ENCODE peak calls at places on chromosomes 3 and 15, in seven cellular contexts. P is CD8-positive, alpha-beta T cell; D is foreskin fibroblast; Q is brain microvascular endothelial cell; A is esophagus muscularis mucosa; T is AG04450; W is AG09319. X is an unnamed sample.

GRCh38 chr3:33831053-33831452 is 32.6 kb downstream of the PDCD6IP start:
- DNase-seq in P (no peak), D (peak; percentile 43), Q (peak; percentile 29), A (no peak), T (no peak), W (no peak), X (no peak)

GRCh38 chr3:47565861-47566550 is 12.7 kb downstream of the CSPG5 start:
- DNase-seq in P (no peak), D (no peak), Q (no peak), A (no peak), T (no peak), W (no peak), X (no peak)

GRCh38 chr3:179744667-179745066 is 91.8 kb downstream of the USP13 start:
- DNase-seq in P (no peak), D (no peak), Q (no peak), A (no peak), T (no peak), W (no peak), X (no peak)

GRCh38 chr3:117725314-117725713 is 1015.7 kb downstream of the TUSC7 start:
- DNase-seq in P (no peak), D (no peak), Q (no peak), A (no peak), T (no peak), W (no peak), X (no peak)

GRCh38 chr3:34189133-34189532 is 390.7 kb downstream of the PDCD6IP start:
- DNase-seq in P (no peak), D (no peak), Q (no peak), A (no peak), T (no peak), W (no peak), X (no peak)

GRCh38 chr3:67437789-67438188 is 216.6 kb downstream of the SUCLG2 start:
- DNase-seq in P (no peak), D (no peak), Q (no peak), A (no peak), T (no peak), W (no peak), X (no peak)

GRCh38 chr15:77107531-77108355 is 36.8 kb upstream of the TSPAN3 start:
- DNase-seq in P (peak; percentile 40), D (peak; percentile 76), Q (peak; percentile 67), A (no peak), T (peak; percentile 27), W (no peak), X (no peak)

GRCh38 chr15:27825023-27825422 is 274.1 kb downstream of the OCA2 start:
- DNase-seq in P (no peak), D (no peak), Q (no peak), A (peak; percentile 70), T (no peak), W (no peak), X (no peak)

GRCh38 chr3:196662711-196663571 is 23.4 kb downstream of the NRROS start:
- DNase-seq in P (no peak), D (peak; percentile 42), Q (peak; percentile 31), A (no peak), T (no peak), W (no peak), X (no peak)

GRCh38 chr3:126734324-126734723 is 30.3 kb downstream of the CHCHD6 start:
- DNase-seq in P (no peak), D (no peak), Q (no peak), A (no peak), T (no peak), W (no peak), X (no peak)
- TF ChIP-seq CTCF in P (no peak), D (no peak), Q (no peak), A (no peak), T (no peak), W (no peak), X (no peak)

DNA sequence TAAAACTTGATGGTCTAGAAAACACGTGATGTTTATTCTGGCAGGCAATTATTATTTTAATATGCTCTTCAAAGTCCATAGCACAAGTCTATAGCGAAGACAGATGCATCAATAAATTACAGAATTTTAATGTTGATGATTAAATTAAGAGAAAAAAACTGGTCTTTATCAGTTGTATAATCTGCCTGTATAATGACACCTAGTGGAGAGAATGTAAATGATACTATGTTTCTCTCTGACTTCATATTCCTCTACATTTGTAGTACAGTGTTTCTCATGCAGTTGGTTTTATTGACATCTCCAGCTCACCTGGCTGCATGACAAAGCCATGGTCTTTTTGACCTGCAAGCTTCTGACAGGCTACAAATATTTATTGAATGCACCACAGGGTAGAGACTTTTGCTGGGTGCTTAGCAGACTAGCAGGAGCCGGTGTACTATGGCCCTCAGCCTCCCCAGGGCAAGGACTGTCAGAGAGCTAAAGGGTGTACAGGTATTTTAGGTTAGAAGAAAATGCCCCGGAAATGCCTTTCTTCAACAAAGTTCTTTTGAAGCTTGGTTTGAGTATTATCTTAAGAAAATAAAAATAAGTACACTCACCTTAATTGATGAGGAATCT is 289.9 kb downstream of the GAP43 start:
- DNase-seq in P (no peak), D (peak; percentile 22), Q (no peak), A (no peak), T (no peak), W (no peak), X (no peak)
- TF ChIP-seq CTCF in P (no peak), D (peak; percentile 15), Q (peak; percentile 44), A (peak; percentile 30), T (peak; percentile 48), W (peak; percentile 28), X (no peak)

DNA sequence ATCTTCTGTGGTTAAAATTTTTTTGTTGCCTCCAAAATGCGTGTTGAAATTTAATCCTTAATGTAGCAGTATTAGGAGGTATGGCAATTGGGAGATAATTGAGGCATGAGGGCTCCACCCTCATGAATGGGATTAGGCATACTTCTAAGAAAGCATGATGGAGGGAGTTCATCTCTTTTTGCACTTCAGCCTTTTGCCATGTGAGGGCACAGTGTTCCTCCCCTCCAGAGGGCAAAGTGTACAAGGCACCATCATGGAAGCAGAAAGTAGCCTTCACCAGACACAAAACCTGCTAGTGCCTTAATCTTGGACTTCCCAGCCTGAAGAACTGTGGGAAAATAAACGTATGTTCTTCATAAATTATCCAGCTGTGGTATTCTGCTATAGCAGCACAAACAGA is 429.5 kb downstream of the ZIC1 start:
- DNase-seq in P (no peak), D (peak; percentile 29), Q (no peak), A (no peak), T (no peak), W (no peak), X (no peak)
- TF ChIP-seq CTCF in P (no peak), D (peak; percentile 16), Q (peak; percentile 39), A (no peak), T (peak; percentile 58), W (peak; percentile 38), X (no peak)

DNA sequence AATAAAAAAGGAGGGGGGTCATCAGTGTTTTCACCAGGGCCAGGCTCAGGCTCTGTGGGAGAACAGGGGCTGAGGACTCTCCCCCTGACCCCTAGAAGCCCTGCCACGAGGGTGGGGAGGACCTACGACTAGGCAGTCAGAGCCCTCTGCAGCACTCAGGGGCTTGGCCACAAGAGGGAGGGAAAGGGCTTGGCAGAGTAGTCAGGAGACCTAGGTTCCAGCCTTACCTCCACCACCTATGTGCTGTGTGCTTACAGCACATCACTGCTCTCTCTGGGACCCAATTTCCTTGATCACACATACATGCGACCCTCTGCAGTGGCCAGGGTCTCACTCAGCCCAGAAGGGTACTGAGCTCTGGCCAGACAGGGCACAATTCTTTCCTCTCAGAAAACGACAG is 16.3 kb upstream of the SKIC8 start:
- DNase-seq in P (no peak), D (peak; percentile 34), Q (no peak), A (no peak), T (no peak), W (no peak), X (no peak)
- TF ChIP-seq CTCF in P (no peak), D (peak; percentile 40), Q (peak; percentile 62), A (no peak), T (peak; percentile 20), W (peak; percentile 53), X (no peak)

GRCh38 chr3:130529816-130530215 is 12.8 kb downstream of the COL6A6 start:
- DNase-seq in P (no peak), D (no peak), Q (no peak), A (no peak), T (no peak), W (no peak), X (no peak)
- TF ChIP-seq CTCF in P (no peak), D (no peak), Q (no peak), A (no peak), T (no peak), W (no peak), X (no peak)

DNA sequence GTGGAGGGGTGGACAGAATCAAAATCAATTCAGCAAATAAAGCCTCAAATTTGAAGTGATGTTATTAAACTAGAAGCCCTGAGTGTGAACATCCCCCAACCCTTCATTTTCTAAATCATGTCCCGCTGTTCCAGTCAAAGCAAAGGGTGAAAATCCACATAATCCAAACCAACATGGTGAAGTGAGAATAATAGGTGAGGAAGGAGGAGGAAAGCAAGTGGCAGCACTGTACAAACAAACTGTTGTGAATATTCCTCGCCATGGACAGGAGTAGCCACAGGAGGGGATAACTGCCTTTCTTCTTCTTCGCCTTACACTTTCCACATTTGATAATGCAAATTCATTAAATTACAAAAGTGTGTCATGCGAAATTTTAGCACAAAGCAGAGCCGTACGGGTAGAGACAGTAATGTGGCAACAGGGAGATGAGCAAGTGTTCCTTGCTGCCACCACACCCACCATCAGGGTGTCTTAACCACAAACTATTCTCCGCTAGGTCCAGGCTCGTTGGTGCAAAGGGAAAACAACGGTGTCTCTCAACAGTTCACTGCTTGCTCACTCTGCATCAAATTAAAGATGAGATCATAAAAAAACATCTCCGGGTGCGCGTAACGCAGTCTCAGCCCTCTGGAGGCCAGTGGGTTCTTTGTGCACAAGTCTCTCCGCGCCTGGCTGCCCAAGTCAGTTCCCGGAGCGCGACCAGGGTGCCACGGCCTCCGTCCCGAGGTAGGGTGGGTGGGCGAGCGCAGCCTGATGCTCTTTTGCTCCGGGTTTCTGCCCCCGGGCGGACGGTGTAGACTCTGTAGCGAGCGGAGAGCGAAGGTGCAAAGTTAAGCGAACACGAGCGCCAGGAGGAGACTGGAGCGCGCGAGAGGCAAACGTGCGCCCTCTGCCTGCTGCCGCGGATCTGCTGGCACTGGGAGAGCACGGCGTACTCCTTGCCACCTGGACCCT is 6.7 kb downstream of the EPHA3 start:
- DNase-seq in P (no peak), D (peak; percentile 81), Q (peak; percentile 70), A (no peak), T (no peak), W (no peak), X (no peak)
- TF ChIP-seq CTCF in P (no peak), D (peak; percentile 73), Q (peak; percentile 90), A (peak; percentile 59), T (peak; percentile 68), W (peak; percentile 78), X (no peak)

GRCh38 chr15:97804950-97805349 is 155.6 kb upstream of the ARRDC4 start:
- DNase-seq in P (no peak), D (no peak), Q (no peak), A (peak; percentile 55), T (no peak), W (no peak), X (no peak)
- TF ChIP-seq CTCF in P (no peak), D (no peak), Q (no peak), A (peak; percentile 11), T (no peak), W (no peak), X (no peak)

X was measured in CD14-positive monocyte.